ENCODE peak calls at places on chromosomes 7 and 10, in nine cellular contexts. One of them, this sample, is unnamed.

GRCh38 chr7:2736411-2736914 is 48.5 kb downstream of the AMZ1 start:
- DNase-seq in tibial nerve: no peak
- DNase-seq in suprapubic skin: peak; percentile 51
- DNase-seq in stomach: peak; percentile 20
- DNase-seq in K562: no peak
- DNase-seq in A549: no peak
- DNase-seq in transverse colon: no peak
- DNase-seq in ovary: peak; percentile 35
- DNase-seq in sigmoid colon: peak; percentile 62
- DNase-seq in this sample: peak; percentile 47

GRCh38 chr10:119812684-119813083 is 60.0 kb downstream of the MCMBP start:
- DNase-seq in tibial nerve: no peak
- DNase-seq in suprapubic skin: no peak
- DNase-seq in stomach: no peak
- DNase-seq in K562: no peak
- DNase-seq in A549: no peak
- DNase-seq in transverse colon: no peak
- DNase-seq in ovary: no peak
- DNase-seq in sigmoid colon: no peak
- DNase-seq in this sample: no peak

GRCh38 chr7:28096713-28097112 is 83.9 kb downstream of the JAZF1 start:
- DNase-seq in tibial nerve: peak; percentile 64
- DNase-seq in suprapubic skin: no peak
- DNase-seq in stomach: peak; percentile 49
- DNase-seq in K562: peak; percentile 55
- DNase-seq in A549: peak; percentile 72
- DNase-seq in transverse colon: peak; percentile 44
- DNase-seq in ovary: peak; percentile 49
- DNase-seq in sigmoid colon: peak; percentile 83
- DNase-seq in this sample: no peak

GRCh38 chr7:93115796-93116195 is 2.0 kb downstream of the SAMD9 start:
- DNase-seq in tibial nerve: no peak
- DNase-seq in suprapubic skin: no peak
- DNase-seq in stomach: no peak
- DNase-seq in K562: peak; percentile 7
- DNase-seq in A549: peak; percentile 21
- DNase-seq in transverse colon: no peak
- DNase-seq in ovary: no peak
- DNase-seq in sigmoid colon: no peak
- DNase-seq in this sample: no peak

GRCh38 chr10:31586708-31587107 is 267.7 kb downstream of the ZEB1 start:
- DNase-seq in tibial nerve: no peak
- DNase-seq in suprapubic skin: no peak
- DNase-seq in stomach: no peak
- DNase-seq in K562: no peak
- DNase-seq in A549: no peak
- DNase-seq in transverse colon: no peak
- DNase-seq in ovary: no peak
- DNase-seq in sigmoid colon: peak; percentile 70
- DNase-seq in this sample: peak; percentile 40

GRCh38 chr7:147519062-147519461 is 1071.5 kb upstream of the C7orf33 start:
- DNase-seq in tibial nerve: no peak
- DNase-seq in suprapubic skin: no peak
- DNase-seq in stomach: no peak
- DNase-seq in K562: no peak
- DNase-seq in A549: no peak
- DNase-seq in transverse colon: no peak
- DNase-seq in ovary: no peak
- DNase-seq in sigmoid colon: no peak
- DNase-seq in this sample: no peak

GRCh38 chr7:79281406-79281805 is 172.1 kb downstream of the MAGI2 start:
- DNase-seq in tibial nerve: no peak
- DNase-seq in suprapubic skin: no peak
- DNase-seq in stomach: no peak
- DNase-seq in K562: no peak
- DNase-seq in A549: no peak
- DNase-seq in transverse colon: no peak
- DNase-seq in ovary: no peak
- DNase-seq in sigmoid colon: no peak
- DNase-seq in this sample: no peak

GRCh38 chr7:28922618-28923331 is 35.4 kb downstream of the TRIL start:
- DNase-seq in tibial nerve: peak; percentile 85
- DNase-seq in suprapubic skin: peak; percentile 72
- DNase-seq in stomach: peak; percentile 74
- DNase-seq in K562: peak; percentile 76
- DNase-seq in A549: peak; percentile 29
- DNase-seq in transverse colon: peak; percentile 76
- DNase-seq in ovary: peak; percentile 77
- DNase-seq in sigmoid colon: peak; percentile 75
- DNase-seq in this sample: peak; percentile 54

GRCh38 chr10:78782441-78782840 is 286.3 kb upstream of the ZMIZ1 start:
- DNase-seq in tibial nerve: no peak
- DNase-seq in suprapubic skin: no peak
- DNase-seq in stomach: no peak
- DNase-seq in K562: no peak
- DNase-seq in A549: no peak
- DNase-seq in transverse colon: no peak
- DNase-seq in ovary: no peak
- DNase-seq in sigmoid colon: no peak
- DNase-seq in this sample: peak; percentile 6

GRCh38 chr7:121081327-121081936 is 92.9 kb downstream of the CPED1 start:
- DNase-seq in tibial nerve: peak; percentile 30
- DNase-seq in suprapubic skin: no peak
- DNase-seq in stomach: no peak
- DNase-seq in K562: peak; percentile 85
- DNase-seq in A549: peak; percentile 4
- DNase-seq in transverse colon: no peak
- DNase-seq in ovary: no peak
- DNase-seq in sigmoid colon: no peak
- DNase-seq in this sample: no peak

GRCh38 chr7:36851382-36851781 is 127.1 kb upstream of the AOAH start:
- DNase-seq in tibial nerve: no peak
- DNase-seq in suprapubic skin: no peak
- DNase-seq in stomach: no peak
- DNase-seq in K562: no peak
- DNase-seq in A549: no peak
- DNase-seq in transverse colon: no peak
- DNase-seq in ovary: no peak
- DNase-seq in sigmoid colon: no peak
- DNase-seq in this sample: no peak

GRCh38 chr7:98240961-98241673 is 10.9 kb downstream of the TECPR1 start:
- DNase-seq in tibial nerve: peak; percentile 18
- DNase-seq in suprapubic skin: no peak
- DNase-seq in stomach: peak; percentile 72
- DNase-seq in K562: peak; percentile 57
- DNase-seq in A549: peak; percentile 81
- DNase-seq in transverse colon: peak; percentile 41
- DNase-seq in ovary: no peak
- DNase-seq in sigmoid colon: no peak
- DNase-seq in this sample: peak; percentile 52

GRCh38 chr7:36296284-36296683 is 93.4 kb upstream of the ANLN start:
- DNase-seq in tibial nerve: no peak
- DNase-seq in suprapubic skin: no peak
- DNase-seq in stomach: no peak
- DNase-seq in K562: no peak
- DNase-seq in A549: no peak
- DNase-seq in transverse colon: no peak
- DNase-seq in ovary: no peak
- DNase-seq in sigmoid colon: no peak
- DNase-seq in this sample: no peak

GRCh38 chr7:116863168-116863670 is 832 bp downstream of the CAPZA2 start:
- DNase-seq in tibial nerve: no peak
- DNase-seq in suprapubic skin: no peak
- DNase-seq in stomach: no peak
- DNase-seq in K562: peak; percentile 54
- DNase-seq in A549: peak; percentile 28
- DNase-seq in transverse colon: peak; percentile 23
- DNase-seq in ovary: peak; percentile 47
- DNase-seq in sigmoid colon: no peak
- DNase-seq in this sample: peak; percentile 19

GRCh38 chr7:117085275-117085674 is 132.0 kb downstream of the ST7 start:
- DNase-seq in tibial nerve: no peak
- DNase-seq in suprapubic skin: no peak
- DNase-seq in stomach: no peak
- DNase-seq in K562: no peak
- DNase-seq in A549: no peak
- DNase-seq in transverse colon: no peak
- DNase-seq in ovary: no peak
- DNase-seq in sigmoid colon: no peak
- DNase-seq in this sample: no peak

GRCh38 chr7:98458090-98458875 is 57.4 kb upstream of the BAIAP2L1 start:
- DNase-seq in tibial nerve: no peak
- DNase-seq in suprapubic skin: no peak
- DNase-seq in stomach: no peak
- DNase-seq in K562: peak; percentile 46
- DNase-seq in A549: no peak
- DNase-seq in transverse colon: no peak
- DNase-seq in ovary: no peak
- DNase-seq in sigmoid colon: no peak
- DNase-seq in this sample: no peak

GRCh38 chr10:71246591-71247143 is 34.3 kb downstream of the UNC5B start:
- DNase-seq in tibial nerve: no peak
- DNase-seq in suprapubic skin: no peak
- DNase-seq in stomach: peak; percentile 84
- DNase-seq in K562: no peak
- DNase-seq in A549: peak; percentile 31
- DNase-seq in transverse colon: peak; percentile 93
- DNase-seq in ovary: no peak
- DNase-seq in sigmoid colon: peak; percentile 60
- DNase-seq in this sample: no peak

GRCh38 chr10:74079028-74079913 is 71.4 kb downstream of the AP3M1 start:
- DNase-seq in tibial nerve: no peak
- DNase-seq in suprapubic skin: no peak
- DNase-seq in stomach: no peak
- DNase-seq in K562: peak; percentile 22
- DNase-seq in A549: no peak
- DNase-seq in transverse colon: no peak
- DNase-seq in ovary: no peak
- DNase-seq in sigmoid colon: no peak
- DNase-seq in this sample: no peak

GRCh38 chr10:83037653-83038052 is 1101.7 kb upstream of the GHITM start:
- DNase-seq in tibial nerve: no peak
- DNase-seq in suprapubic skin: no peak
- DNase-seq in stomach: no peak
- DNase-seq in K562: no peak
- DNase-seq in A549: no peak
- DNase-seq in transverse colon: no peak
- DNase-seq in ovary: no peak
- DNase-seq in sigmoid colon: no peak
- DNase-seq in this sample: no peak

GRCh38 chr7:155928583-155929145 is 116.4 kb upstream of the SHH start:
- DNase-seq in tibial nerve: no peak
- DNase-seq in suprapubic skin: no peak
- DNase-seq in stomach: peak; percentile 59
- DNase-seq in K562: no peak
- DNase-seq in A549: no peak
- DNase-seq in transverse colon: no peak
- DNase-seq in ovary: no peak
- DNase-seq in sigmoid colon: peak; percentile 49
- DNase-seq in this sample: no peak

GRCh38 chr10:4475796-4476195 is 350.2 kb upstream of the AKR1E2 start:
- DNase-seq in tibial nerve: no peak
- DNase-seq in suprapubic skin: no peak
- DNase-seq in stomach: no peak
- DNase-seq in K562: no peak
- DNase-seq in A549: no peak
- DNase-seq in transverse colon: no peak
- DNase-seq in ovary: no peak
- DNase-seq in sigmoid colon: no peak
- DNase-seq in this sample: no peak
- H3K27ac ChIP-seq in tibial nerve: no peak overlapping the region
- H3K27ac ChIP-seq in suprapubic skin: no peak overlapping the region
- H3K27ac ChIP-seq in stomach: no peak overlapping the region
- H3K27ac ChIP-seq in K562: no peak overlapping the region
- H3K27ac ChIP-seq in A549: no peak overlapping the region
- H3K27ac ChIP-seq in transverse colon: no peak overlapping the region
- H3K27ac ChIP-seq in ovary: no peak overlapping the region
- H3K27ac ChIP-seq in sigmoid colon: no peak overlapping the region
- H3K27ac ChIP-seq in this sample: no peak overlapping the region

GRCh38 chr7:137135654-137136350 is 207.7 kb downstream of the PTN start:
- DNase-seq in tibial nerve: no peak
- DNase-seq in suprapubic skin: no peak
- DNase-seq in stomach: no peak
- DNase-seq in K562: no peak
- DNase-seq in A549: no peak
- DNase-seq in transverse colon: no peak
- DNase-seq in ovary: no peak
- DNase-seq in sigmoid colon: no peak
- DNase-seq in this sample: no peak
- TF ChIP-seq EP300 in tibial nerve: no peak
- TF ChIP-seq EP300 in suprapubic skin: no peak
- TF ChIP-seq EP300 in stomach: no peak
- TF ChIP-seq EP300 in K562: no peak
- TF ChIP-seq EP300 in A549: no peak
- TF ChIP-seq EP300 in transverse colon: no peak
- TF ChIP-seq EP300 in ovary: no peak
- TF ChIP-seq EP300 in sigmoid colon: no peak
- TF ChIP-seq EP300 in this sample: no peak

DNA sequence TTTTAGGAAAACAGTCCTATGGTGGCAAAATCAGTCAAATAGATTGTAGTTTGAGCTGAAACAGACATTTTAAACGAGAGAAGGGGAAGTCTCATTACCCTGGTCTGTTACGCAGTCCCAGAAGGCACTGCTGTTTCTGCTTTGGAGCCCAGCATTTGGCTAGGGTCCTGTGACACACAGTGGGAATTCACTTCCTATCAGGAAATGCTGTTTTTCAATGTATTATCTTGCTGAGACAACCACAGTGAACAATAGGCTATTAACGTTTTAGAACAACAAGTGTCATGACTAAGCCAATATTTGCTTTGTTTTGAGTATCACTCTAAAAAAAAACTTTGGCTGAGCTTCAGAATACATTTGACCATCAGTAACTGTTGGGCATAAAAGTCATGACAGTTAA is 74.1 kb downstream of the ADD3 start:
- DNase-seq in tibial nerve: peak; percentile 43
- DNase-seq in suprapubic skin: no peak
- DNase-seq in stomach: no peak
- DNase-seq in K562: peak; percentile 61
- DNase-seq in A549: peak; percentile 23
- DNase-seq in transverse colon: no peak
- DNase-seq in ovary: no peak
- DNase-seq in sigmoid colon: no peak
- DNase-seq in this sample: peak; percentile 59
- H3K4me1 ChIP-seq in tibial nerve: peaks cover 44% of the 10 kb centered on the region
- H3K4me1 ChIP-seq in suprapubic skin: peaks cover 41% of the 10 kb centered on the region
- H3K4me1 ChIP-seq in stomach: peaks cover 72% of the 10 kb centered on the region
- H3K4me1 ChIP-seq in K562: peaks cover 47% of the 10 kb centered on the region
- H3K4me1 ChIP-seq in A549: peaks cover 40% of the 10 kb centered on the region
- H3K4me1 ChIP-seq in transverse colon: peaks cover 69% of the 10 kb centered on the region
- H3K4me1 ChIP-seq in ovary: peaks cover 9% of the 10 kb centered on the region
- H3K4me1 ChIP-seq in sigmoid colon: peaks cover 8% of the 10 kb centered on the region
- H3K4me1 ChIP-seq in this sample: peaks cover 65% of the 10 kb centered on the region

DNA sequence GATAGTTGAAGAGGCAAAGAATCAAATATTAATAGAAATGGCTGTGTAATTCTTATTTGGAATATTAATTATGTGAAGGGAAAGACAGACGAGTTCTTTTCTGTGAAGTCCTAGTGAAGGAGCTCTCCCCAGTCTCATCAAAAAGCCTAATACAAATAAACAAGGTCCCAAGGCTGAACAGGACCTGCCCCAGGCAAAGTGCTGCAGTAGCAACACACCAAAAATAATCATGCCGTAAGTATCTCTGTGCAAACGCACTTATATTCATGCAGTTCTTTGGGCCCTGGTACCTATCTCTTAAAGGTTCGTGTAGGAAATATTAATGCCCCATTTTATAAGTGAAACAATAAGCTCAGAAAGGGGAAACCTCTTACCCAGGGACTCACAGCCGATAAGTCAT is 12.2 kb upstream of the CHST15 start:
- DNase-seq in tibial nerve: no peak
- DNase-seq in suprapubic skin: no peak
- DNase-seq in stomach: no peak
- DNase-seq in K562: no peak
- DNase-seq in A549: peak; percentile 42
- DNase-seq in transverse colon: no peak
- DNase-seq in ovary: no peak
- DNase-seq in sigmoid colon: no peak
- DNase-seq in this sample: no peak
- H3K27ac ChIP-seq in tibial nerve: peak overlapping the region; percentile 72
- H3K27ac ChIP-seq in suprapubic skin: no peak overlapping the region
- H3K27ac ChIP-seq in stomach: no peak overlapping the region
- H3K27ac ChIP-seq in K562: no peak overlapping the region
- H3K27ac ChIP-seq in A549: peak overlapping the region; percentile 80
- H3K27ac ChIP-seq in transverse colon: peak overlapping the region; percentile 69
- H3K27ac ChIP-seq in ovary: peak overlapping the region; percentile 81
- H3K27ac ChIP-seq in sigmoid colon: peak overlapping the region; percentile 82
- H3K27ac ChIP-seq in this sample: peak overlapping the region; percentile 64